ENCODE peak calls at places on chromosome 15, in nine cellular contexts. One of them, this sample, is unnamed.

GRCh38 chr15:77915261-77915960 is 162.1 kb downstream of the TBC1D2B start:
- DNase-seq in H1: no peak
- DNase-seq in type B pancreatic cell: peak
- DNase-seq in stimulated activated naive B cell treated with anti-CD40 and anti-IgM and Interleukin-4, amounts not matched to agents 10 μg/mL and 1 μg/mL and 100 μg/mL, for 72 hours: no peak
- DNase-seq in WTC11: peak
- DNase-seq in stromal cell of bone marrow: no peak
- DNase-seq in GM12892: no peak
- DNase-seq in activated CD8-positive, alpha-beta memory T cell treated with anti-CD3 and anti-CD28 coated beads for 48 hours: no peak
- DNase-seq in activated T-helper 1 cell treated with anti-CD3 and anti-CD28 coated beads, Interleukin-2, amount 50 U/mL, for 16 hours: no peak
- DNase-seq in this sample: no peak

GRCh38 chr15:82532383-82532990 is 7.8 kb downstream of the RPS17 start:
- DNase-seq in activated CD8-positive, alpha-beta memory T cell treated with anti-CD3 and anti-CD28 coated beads for 48 hours: no peak
- DNase-seq in stromal cell of bone marrow: no peak
- DNase-seq in GM12892: no peak
- DNase-seq in type B pancreatic cell: no peak
- DNase-seq in activated T-helper 1 cell treated with anti-CD3 and anti-CD28 coated beads, Interleukin-2, amount 50 U/mL, for 16 hours: no peak
- DNase-seq in H1: no peak
- DNase-seq in WTC11: no peak
- DNase-seq in stimulated activated naive B cell treated with anti-CD40 and anti-IgM and Interleukin-4, amounts not matched to agents 10 μg/mL and 1 μg/mL and 100 μg/mL, for 72 hours: no peak
- DNase-seq in this sample: no peak

GRCh38 chr15:47432831-47433230 is 284.5 kb upstream of the SEMA6D start:
- DNase-seq in stimulated activated naive B cell treated with anti-CD40 and anti-IgM and Interleukin-4, amounts not matched to agents 10 μg/mL and 1 μg/mL and 100 μg/mL, for 72 hours: no peak
- DNase-seq in H1: no peak
- DNase-seq in activated T-helper 1 cell treated with anti-CD3 and anti-CD28 coated beads, Interleukin-2, amount 50 U/mL, for 16 hours: no peak
- DNase-seq in type B pancreatic cell: no peak
- DNase-seq in activated CD8-positive, alpha-beta memory T cell treated with anti-CD3 and anti-CD28 coated beads for 48 hours: no peak
- DNase-seq in GM12892: no peak
- DNase-seq in WTC11: no peak
- DNase-seq in stromal cell of bone marrow: no peak
- DNase-seq in this sample: no peak

GRCh38 chr15:26631894-26632293 is 141.0 kb downstream of the GABRB3 start:
- DNase-seq in H1: no peak
- DNase-seq in stimulated activated naive B cell treated with anti-CD40 and anti-IgM and Interleukin-4, amounts not matched to agents 10 μg/mL and 1 μg/mL and 100 μg/mL, for 72 hours: no peak
- DNase-seq in stromal cell of bone marrow: no peak
- DNase-seq in activated CD8-positive, alpha-beta memory T cell treated with anti-CD3 and anti-CD28 coated beads for 48 hours: no peak
- DNase-seq in WTC11: no peak
- DNase-seq in type B pancreatic cell: no peak
- DNase-seq in activated T-helper 1 cell treated with anti-CD3 and anti-CD28 coated beads, Interleukin-2, amount 50 U/mL, for 16 hours: no peak
- DNase-seq in GM12892: no peak
- DNase-seq in this sample: no peak

GRCh38 chr15:54159044-54159443 is 180.8 kb downstream of the UNC13C start:
- DNase-seq in type B pancreatic cell: no peak
- DNase-seq in WTC11: no peak
- DNase-seq in stimulated activated naive B cell treated with anti-CD40 and anti-IgM and Interleukin-4, amounts not matched to agents 10 μg/mL and 1 μg/mL and 100 μg/mL, for 72 hours: no peak
- DNase-seq in GM12892: no peak
- DNase-seq in H1: no peak
- DNase-seq in activated CD8-positive, alpha-beta memory T cell treated with anti-CD3 and anti-CD28 coated beads for 48 hours: no peak
- DNase-seq in activated T-helper 1 cell treated with anti-CD3 and anti-CD28 coated beads, Interleukin-2, amount 50 U/mL, for 16 hours: no peak
- DNase-seq in stromal cell of bone marrow: no peak
- DNase-seq in this sample: no peak

GRCh38 chr15:43518073-43518761 is 809 bp downstream of the MAP1A start:
- DNase-seq in stimulated activated naive B cell treated with anti-CD40 and anti-IgM and Interleukin-4, amounts not matched to agents 10 μg/mL and 1 μg/mL and 100 μg/mL, for 72 hours: no peak
- DNase-seq in stromal cell of bone marrow: no peak
- DNase-seq in activated CD8-positive, alpha-beta memory T cell treated with anti-CD3 and anti-CD28 coated beads for 48 hours: no peak
- DNase-seq in GM12892: no peak
- DNase-seq in activated T-helper 1 cell treated with anti-CD3 and anti-CD28 coated beads, Interleukin-2, amount 50 U/mL, for 16 hours: no peak
- DNase-seq in WTC11: peak
- DNase-seq in H1: no peak
- DNase-seq in type B pancreatic cell: no peak
- DNase-seq in this sample: no peak

GRCh38 chr15:66617137-66618090 is 51.6 kb upstream of the LCTL start:
- DNase-seq in type B pancreatic cell: no peak
- DNase-seq in WTC11: peak
- DNase-seq in activated CD8-positive, alpha-beta memory T cell treated with anti-CD3 and anti-CD28 coated beads for 48 hours: no peak
- DNase-seq in activated T-helper 1 cell treated with anti-CD3 and anti-CD28 coated beads, Interleukin-2, amount 50 U/mL, for 16 hours: no peak
- DNase-seq in stimulated activated naive B cell treated with anti-CD40 and anti-IgM and Interleukin-4, amounts not matched to agents 10 μg/mL and 1 μg/mL and 100 μg/mL, for 72 hours: no peak
- DNase-seq in H1: no peak
- DNase-seq in stromal cell of bone marrow: peak
- DNase-seq in GM12892: no peak
- DNase-seq in this sample: no peak

GRCh38 chr15:68277131-68277604 is 377 bp upstream of the FEM1B start:
- DNase-seq in H1: no peak
- DNase-seq in activated CD8-positive, alpha-beta memory T cell treated with anti-CD3 and anti-CD28 coated beads for 48 hours: no peak
- DNase-seq in activated T-helper 1 cell treated with anti-CD3 and anti-CD28 coated beads, Interleukin-2, amount 50 U/mL, for 16 hours: no peak
- DNase-seq in type B pancreatic cell: no peak
- DNase-seq in WTC11: peak
- DNase-seq in stimulated activated naive B cell treated with anti-CD40 and anti-IgM and Interleukin-4, amounts not matched to agents 10 μg/mL and 1 μg/mL and 100 μg/mL, for 72 hours: no peak
- DNase-seq in stromal cell of bone marrow: no peak
- DNase-seq in GM12892: no peak
- DNase-seq in this sample: no peak

GRCh38 chr15:76038512-76038911 is 21.3 kb upstream of the TMEM266 start:
- DNase-seq in WTC11: no peak
- DNase-seq in H1: no peak
- DNase-seq in GM12892: no peak
- DNase-seq in stromal cell of bone marrow: no peak
- DNase-seq in stimulated activated naive B cell treated with anti-CD40 and anti-IgM and Interleukin-4, amounts not matched to agents 10 μg/mL and 1 μg/mL and 100 μg/mL, for 72 hours: no peak
- DNase-seq in activated T-helper 1 cell treated with anti-CD3 and anti-CD28 coated beads, Interleukin-2, amount 50 U/mL, for 16 hours: no peak
- DNase-seq in type B pancreatic cell: no peak
- DNase-seq in activated CD8-positive, alpha-beta memory T cell treated with anti-CD3 and anti-CD28 coated beads for 48 hours: no peak
- DNase-seq in this sample: no peak

GRCh38 chr15:61184431-61184830 is 44.7 kb downstream of the RORA start:
- DNase-seq in stimulated activated naive B cell treated with anti-CD40 and anti-IgM and Interleukin-4, amounts not matched to agents 10 μg/mL and 1 μg/mL and 100 μg/mL, for 72 hours: no peak
- DNase-seq in H1: no peak
- DNase-seq in WTC11: no peak
- DNase-seq in activated CD8-positive, alpha-beta memory T cell treated with anti-CD3 and anti-CD28 coated beads for 48 hours: no peak
- DNase-seq in GM12892: no peak
- DNase-seq in activated T-helper 1 cell treated with anti-CD3 and anti-CD28 coated beads, Interleukin-2, amount 50 U/mL, for 16 hours: no peak
- DNase-seq in stromal cell of bone marrow: no peak
- DNase-seq in type B pancreatic cell: no peak
- DNase-seq in this sample: no peak

GRCh38 chr15:23753248-23753647 is 66.1 kb upstream of the NDN start:
- DNase-seq in type B pancreatic cell: no peak
- DNase-seq in stromal cell of bone marrow: no peak
- DNase-seq in H1: no peak
- DNase-seq in activated CD8-positive, alpha-beta memory T cell treated with anti-CD3 and anti-CD28 coated beads for 48 hours: no peak
- DNase-seq in stimulated activated naive B cell treated with anti-CD40 and anti-IgM and Interleukin-4, amounts not matched to agents 10 μg/mL and 1 μg/mL and 100 μg/mL, for 72 hours: no peak
- DNase-seq in GM12892: no peak
- DNase-seq in activated T-helper 1 cell treated with anti-CD3 and anti-CD28 coated beads, Interleukin-2, amount 50 U/mL, for 16 hours: no peak
- DNase-seq in WTC11: no peak
- DNase-seq in this sample: no peak

GRCh38 chr15:91496754-91497691 is 356.5 kb upstream of the SLCO3A1 start:
- DNase-seq in H1: no peak
- DNase-seq in activated CD8-positive, alpha-beta memory T cell treated with anti-CD3 and anti-CD28 coated beads for 48 hours: no peak
- DNase-seq in stimulated activated naive B cell treated with anti-CD40 and anti-IgM and Interleukin-4, amounts not matched to agents 10 μg/mL and 1 μg/mL and 100 μg/mL, for 72 hours: no peak
- DNase-seq in WTC11: no peak
- DNase-seq in type B pancreatic cell: no peak
- DNase-seq in activated T-helper 1 cell treated with anti-CD3 and anti-CD28 coated beads, Interleukin-2, amount 50 U/mL, for 16 hours: no peak
- DNase-seq in GM12892: no peak
- DNase-seq in stromal cell of bone marrow: no peak
- DNase-seq in this sample: no peak

GRCh38 chr15:35624881-35625280 is 78.9 kb upstream of the DPH6 start:
- DNase-seq in GM12892: no peak
- DNase-seq in type B pancreatic cell: no peak
- DNase-seq in H1: no peak
- DNase-seq in activated T-helper 1 cell treated with anti-CD3 and anti-CD28 coated beads, Interleukin-2, amount 50 U/mL, for 16 hours: no peak
- DNase-seq in stimulated activated naive B cell treated with anti-CD40 and anti-IgM and Interleukin-4, amounts not matched to agents 10 μg/mL and 1 μg/mL and 100 μg/mL, for 72 hours: no peak
- DNase-seq in WTC11: no peak
- DNase-seq in stromal cell of bone marrow: peak
- DNase-seq in activated CD8-positive, alpha-beta memory T cell treated with anti-CD3 and anti-CD28 coated beads for 48 hours: no peak
- DNase-seq in this sample: no peak

GRCh38 chr15:92625297-92625980 is 30.1 kb downstream of the FAM174B start:
- DNase-seq in GM12892: no peak
- DNase-seq in WTC11: no peak
- DNase-seq in type B pancreatic cell: no peak
- DNase-seq in stromal cell of bone marrow: peak
- DNase-seq in activated T-helper 1 cell treated with anti-CD3 and anti-CD28 coated beads, Interleukin-2, amount 50 U/mL, for 16 hours: no peak
- DNase-seq in activated CD8-positive, alpha-beta memory T cell treated with anti-CD3 and anti-CD28 coated beads for 48 hours: no peak
- DNase-seq in stimulated activated naive B cell treated with anti-CD40 and anti-IgM and Interleukin-4, amounts not matched to agents 10 μg/mL and 1 μg/mL and 100 μg/mL, for 72 hours: no peak
- DNase-seq in H1: no peak
- DNase-seq in this sample: no peak

GRCh38 chr15:39786444-39787056 is 3.9 kb upstream of the FSIP1 start:
- DNase-seq in type B pancreatic cell: no peak
- DNase-seq in stimulated activated naive B cell treated with anti-CD40 and anti-IgM and Interleukin-4, amounts not matched to agents 10 μg/mL and 1 μg/mL and 100 μg/mL, for 72 hours: no peak
- DNase-seq in activated T-helper 1 cell treated with anti-CD3 and anti-CD28 coated beads, Interleukin-2, amount 50 U/mL, for 16 hours: no peak
- DNase-seq in GM12892: no peak
- DNase-seq in activated CD8-positive, alpha-beta memory T cell treated with anti-CD3 and anti-CD28 coated beads for 48 hours: no peak
- DNase-seq in stromal cell of bone marrow: peak
- DNase-seq in H1: no peak
- DNase-seq in WTC11: peak
- DNase-seq in this sample: no peak

GRCh38 chr15:40534371-40534770 is 30.5 kb downstream of the CCDC32 start:
- DNase-seq in H1: no peak
- DNase-seq in stimulated activated naive B cell treated with anti-CD40 and anti-IgM and Interleukin-4, amounts not matched to agents 10 μg/mL and 1 μg/mL and 100 μg/mL, for 72 hours: no peak
- DNase-seq in type B pancreatic cell: no peak
- DNase-seq in stromal cell of bone marrow: no peak
- DNase-seq in WTC11: no peak
- DNase-seq in activated T-helper 1 cell treated with anti-CD3 and anti-CD28 coated beads, Interleukin-2, amount 50 U/mL, for 16 hours: no peak
- DNase-seq in activated CD8-positive, alpha-beta memory T cell treated with anti-CD3 and anti-CD28 coated beads for 48 hours: no peak
- DNase-seq in GM12892: no peak
- DNase-seq in this sample: no peak

GRCh38 chr15:71337197-71337845 is 222.1 kb downstream of the THSD4 start:
- DNase-seq in H1: no peak
- DNase-seq in stromal cell of bone marrow: no peak
- DNase-seq in stimulated activated naive B cell treated with anti-CD40 and anti-IgM and Interleukin-4, amounts not matched to agents 10 μg/mL and 1 μg/mL and 100 μg/mL, for 72 hours: no peak
- DNase-seq in activated CD8-positive, alpha-beta memory T cell treated with anti-CD3 and anti-CD28 coated beads for 48 hours: no peak
- DNase-seq in GM12892: no peak
- DNase-seq in WTC11: peak
- DNase-seq in activated T-helper 1 cell treated with anti-CD3 and anti-CD28 coated beads, Interleukin-2, amount 50 U/mL, for 16 hours: no peak
- DNase-seq in type B pancreatic cell: no peak
- DNase-seq in this sample: no peak

GRCh38 chr15:84880822-84881519 is 3.5 kb upstream of the SLC28A1 start:
- DNase-seq in activated T-helper 1 cell treated with anti-CD3 and anti-CD28 coated beads, Interleukin-2, amount 50 U/mL, for 16 hours: no peak
- DNase-seq in stimulated activated naive B cell treated with anti-CD40 and anti-IgM and Interleukin-4, amounts not matched to agents 10 μg/mL and 1 μg/mL and 100 μg/mL, for 72 hours: no peak
- DNase-seq in type B pancreatic cell: no peak
- DNase-seq in H1: no peak
- DNase-seq in stromal cell of bone marrow: no peak
- DNase-seq in activated CD8-positive, alpha-beta memory T cell treated with anti-CD3 and anti-CD28 coated beads for 48 hours: no peak
- DNase-seq in WTC11: no peak
- DNase-seq in GM12892: no peak
- DNase-seq in this sample: no peak

GRCh38 chr15:68833734-68834334 is 13.1 kb upstream of the ANP32A start:
- DNase-seq in stimulated activated naive B cell treated with anti-CD40 and anti-IgM and Interleukin-4, amounts not matched to agents 10 μg/mL and 1 μg/mL and 100 μg/mL, for 72 hours: no peak
- DNase-seq in type B pancreatic cell: no peak
- DNase-seq in WTC11: no peak
- DNase-seq in activated CD8-positive, alpha-beta memory T cell treated with anti-CD3 and anti-CD28 coated beads for 48 hours: no peak
- DNase-seq in activated T-helper 1 cell treated with anti-CD3 and anti-CD28 coated beads, Interleukin-2, amount 50 U/mL, for 16 hours: no peak
- DNase-seq in stromal cell of bone marrow: no peak
- DNase-seq in GM12892: no peak
- DNase-seq in H1: no peak
- DNase-seq in this sample: no peak

GRCh38 chr15:101126618-101127502 is 125.0 kb downstream of the CHSY1 start:
- DNase-seq in activated T-helper 1 cell treated with anti-CD3 and anti-CD28 coated beads, Interleukin-2, amount 50 U/mL, for 16 hours: no peak
- DNase-seq in stromal cell of bone marrow: peak
- DNase-seq in GM12892: no peak
- DNase-seq in H1: no peak
- DNase-seq in activated CD8-positive, alpha-beta memory T cell treated with anti-CD3 and anti-CD28 coated beads for 48 hours: no peak
- DNase-seq in type B pancreatic cell: no peak
- DNase-seq in stimulated activated naive B cell treated with anti-CD40 and anti-IgM and Interleukin-4, amounts not matched to agents 10 μg/mL and 1 μg/mL and 100 μg/mL, for 72 hours: no peak
- DNase-seq in WTC11: no peak
- DNase-seq in this sample: no peak

GRCh38 chr15:49830411-49830810 is 209.6 kb downstream of the DTWD1 start:
- DNase-seq in WTC11: no peak
- DNase-seq in stimulated activated naive B cell treated with anti-CD40 and anti-IgM and Interleukin-4, amounts not matched to agents 10 μg/mL and 1 μg/mL and 100 μg/mL, for 72 hours: no peak
- DNase-seq in GM12892: no peak
- DNase-seq in stromal cell of bone marrow: no peak
- DNase-seq in H1: no peak
- DNase-seq in activated CD8-positive, alpha-beta memory T cell treated with anti-CD3 and anti-CD28 coated beads for 48 hours: no peak
- DNase-seq in type B pancreatic cell: no peak
- DNase-seq in activated T-helper 1 cell treated with anti-CD3 and anti-CD28 coated beads, Interleukin-2, amount 50 U/mL, for 16 hours: no peak
- DNase-seq in this sample: no peak

GRCh38 chr15:44157679-44158078 is 37.4 kb downstream of the FRMD5 start:
- DNase-seq in GM12892: no peak
- DNase-seq in H1: no peak
- DNase-seq in stimulated activated naive B cell treated with anti-CD40 and anti-IgM and Interleukin-4, amounts not matched to agents 10 μg/mL and 1 μg/mL and 100 μg/mL, for 72 hours: no peak
- DNase-seq in stromal cell of bone marrow: peak
- DNase-seq in activated CD8-positive, alpha-beta memory T cell treated with anti-CD3 and anti-CD28 coated beads for 48 hours: no peak
- DNase-seq in activated T-helper 1 cell treated with anti-CD3 and anti-CD28 coated beads, Interleukin-2, amount 50 U/mL, for 16 hours: no peak
- DNase-seq in type B pancreatic cell: no peak
- DNase-seq in WTC11: no peak
- DNase-seq in this sample: no peak

GRCh38 chr15:61459785-61460707 is 230.9 kb upstream of the RORA start:
- DNase-seq in WTC11: no peak
- DNase-seq in GM12892: no peak
- DNase-seq in H1: no peak
- DNase-seq in activated T-helper 1 cell treated with anti-CD3 and anti-CD28 coated beads, Interleukin-2, amount 50 U/mL, for 16 hours: no peak
- DNase-seq in stimulated activated naive B cell treated with anti-CD40 and anti-IgM and Interleukin-4, amounts not matched to agents 10 μg/mL and 1 μg/mL and 100 μg/mL, for 72 hours: no peak
- DNase-seq in activated CD8-positive, alpha-beta memory T cell treated with anti-CD3 and anti-CD28 coated beads for 48 hours: no peak
- DNase-seq in type B pancreatic cell: no peak
- DNase-seq in stromal cell of bone marrow: peak
- DNase-seq in this sample: no peak

GRCh38 chr15:90642464-90643300 is 74.5 kb upstream of the BLM start:
- DNase-seq in GM12892: no peak
- DNase-seq in activated CD8-positive, alpha-beta memory T cell treated with anti-CD3 and anti-CD28 coated beads for 48 hours: no peak
- DNase-seq in stimulated activated naive B cell treated with anti-CD40 and anti-IgM and Interleukin-4, amounts not matched to agents 10 μg/mL and 1 μg/mL and 100 μg/mL, for 72 hours: no peak
- DNase-seq in stromal cell of bone marrow: no peak
- DNase-seq in activated T-helper 1 cell treated with anti-CD3 and anti-CD28 coated beads, Interleukin-2, amount 50 U/mL, for 16 hours: no peak
- DNase-seq in type B pancreatic cell: no peak
- DNase-seq in WTC11: no peak
- DNase-seq in H1: no peak
- DNase-seq in this sample: no peak

GRCh38 chr15:92059036-92059970 is 205.8 kb downstream of the SLCO3A1 start:
- DNase-seq in activated T-helper 1 cell treated with anti-CD3 and anti-CD28 coated beads, Interleukin-2, amount 50 U/mL, for 16 hours: no peak
- DNase-seq in stimulated activated naive B cell treated with anti-CD40 and anti-IgM and Interleukin-4, amounts not matched to agents 10 μg/mL and 1 μg/mL and 100 μg/mL, for 72 hours: no peak
- DNase-seq in type B pancreatic cell: no peak
- DNase-seq in WTC11: no peak
- DNase-seq in H1: no peak
- DNase-seq in activated CD8-positive, alpha-beta memory T cell treated with anti-CD3 and anti-CD28 coated beads for 48 hours: no peak
- DNase-seq in stromal cell of bone marrow: no peak
- DNase-seq in GM12892: no peak
- DNase-seq in this sample: no peak

GRCh38 chr15:68820205-68820588 is 498 bp downstream of the ANP32A start:
- DNase-seq in WTC11: no peak
- DNase-seq in type B pancreatic cell: peak
- DNase-seq in GM12892: no peak
- DNase-seq in activated T-helper 1 cell treated with anti-CD3 and anti-CD28 coated beads, Interleukin-2, amount 50 U/mL, for 16 hours: peak
- DNase-seq in stimulated activated naive B cell treated with anti-CD40 and anti-IgM and Interleukin-4, amounts not matched to agents 10 μg/mL and 1 μg/mL and 100 μg/mL, for 72 hours: peak
- DNase-seq in activated CD8-positive, alpha-beta memory T cell treated with anti-CD3 and anti-CD28 coated beads for 48 hours: no peak
- DNase-seq in H1: no peak
- DNase-seq in stromal cell of bone marrow: no peak
- DNase-seq in this sample: no peak

GRCh38 chr15:41417812-41418211 is 917 bp downstream of the RTF1 start:
- DNase-seq in stimulated activated naive B cell treated with anti-CD40 and anti-IgM and Interleukin-4, amounts not matched to agents 10 μg/mL and 1 μg/mL and 100 μg/mL, for 72 hours: no peak
- DNase-seq in type B pancreatic cell: no peak
- DNase-seq in WTC11: no peak
- DNase-seq in H1: no peak
- DNase-seq in activated CD8-positive, alpha-beta memory T cell treated with anti-CD3 and anti-CD28 coated beads for 48 hours: no peak
- DNase-seq in stromal cell of bone marrow: no peak
- DNase-seq in activated T-helper 1 cell treated with anti-CD3 and anti-CD28 coated beads, Interleukin-2, amount 50 U/mL, for 16 hours: no peak
- DNase-seq in GM12892: no peak
- DNase-seq in this sample: no peak

GRCh38 chr15:85751731-85752421 is 42.8 kb downstream of the KLHL25 start:
- DNase-seq in activated T-helper 1 cell treated with anti-CD3 and anti-CD28 coated beads, Interleukin-2, amount 50 U/mL, for 16 hours: no peak
- DNase-seq in activated CD8-positive, alpha-beta memory T cell treated with anti-CD3 and anti-CD28 coated beads for 48 hours: no peak
- DNase-seq in stromal cell of bone marrow: no peak
- DNase-seq in H1: no peak
- DNase-seq in type B pancreatic cell: no peak
- DNase-seq in stimulated activated naive B cell treated with anti-CD40 and anti-IgM and Interleukin-4, amounts not matched to agents 10 μg/mL and 1 μg/mL and 100 μg/mL, for 72 hours: no peak
- DNase-seq in WTC11: peak
- DNase-seq in GM12892: no peak
- DNase-seq in this sample: no peak

GRCh38 chr15:70236306-70237103 is 138.8 kb upstream of the TLE3 start:
- DNase-seq in GM12892: no peak
- DNase-seq in type B pancreatic cell: no peak
- DNase-seq in activated T-helper 1 cell treated with anti-CD3 and anti-CD28 coated beads, Interleukin-2, amount 50 U/mL, for 16 hours: no peak
- DNase-seq in stimulated activated naive B cell treated with anti-CD40 and anti-IgM and Interleukin-4, amounts not matched to agents 10 μg/mL and 1 μg/mL and 100 μg/mL, for 72 hours: no peak
- DNase-seq in stromal cell of bone marrow: peak
- DNase-seq in H1: no peak
- DNase-seq in activated CD8-positive, alpha-beta memory T cell treated with anti-CD3 and anti-CD28 coated beads for 48 hours: no peak
- DNase-seq in WTC11: no peak
- DNase-seq in this sample: no peak

GRCh38 chr15:67187351-67187854 is 67.1 kb downstream of the AAGAB start:
- DNase-seq in stimulated activated naive B cell treated with anti-CD40 and anti-IgM and Interleukin-4, amounts not matched to agents 10 μg/mL and 1 μg/mL and 100 μg/mL, for 72 hours: no peak
- DNase-seq in GM12892: no peak
- DNase-seq in activated T-helper 1 cell treated with anti-CD3 and anti-CD28 coated beads, Interleukin-2, amount 50 U/mL, for 16 hours: no peak
- DNase-seq in type B pancreatic cell: peak
- DNase-seq in WTC11: no peak
- DNase-seq in activated CD8-positive, alpha-beta memory T cell treated with anti-CD3 and anti-CD28 coated beads for 48 hours: no peak
- DNase-seq in H1: no peak
- DNase-seq in stromal cell of bone marrow: no peak
- DNase-seq in this sample: no peak

GRCh38 chr15:80153900-80154299 is 1.1 kb downstream of the FAH start:
- DNase-seq in WTC11: no peak
- DNase-seq in activated T-helper 1 cell treated with anti-CD3 and anti-CD28 coated beads, Interleukin-2, amount 50 U/mL, for 16 hours: no peak
- DNase-seq in activated CD8-positive, alpha-beta memory T cell treated with anti-CD3 and anti-CD28 coated beads for 48 hours: no peak
- DNase-seq in H1: no peak
- DNase-seq in stimulated activated naive B cell treated with anti-CD40 and anti-IgM and Interleukin-4, amounts not matched to agents 10 μg/mL and 1 μg/mL and 100 μg/mL, for 72 hours: no peak
- DNase-seq in GM12892: no peak
- DNase-seq in stromal cell of bone marrow: no peak
- DNase-seq in type B pancreatic cell: no peak
- DNase-seq in this sample: no peak

This sample was measured in mesothelial cell of epicardium.